ENCODE peak calls at places on chromosomes 5 and 9, in nine cellular contexts. R, J, G, C, X, M, O, U and D are unnamed samples.

GRCh38 chr9:112540800-112541199 is 54.2 kb downstream of the KIAA1958 start:
- DNase-seq in R (no peak), J (no peak), G (no peak), C (no peak), X (no peak), M (no peak), O (no peak), U (no peak), D (no peak)

GRCh38 chr5:129963359-129963758 is 59.1 kb downstream of the CHSY3 start:
- DNase-seq in R (no peak), J (no peak), G (no peak), C (no peak), X (no peak), M (no peak), O (no peak), U (no peak), D (no peak)

GRCh38 chr5:84724181-84724580 is 339.5 kb upstream of the EDIL3 start:
- DNase-seq in R (no peak), J (no peak), G (no peak), C (no peak), X (no peak), M (no peak), O (no peak), U (no peak), D (no peak)

GRCh38 chr5:56638061-56638621 is 177.2 kb upstream of the MAP3K1 start:
- DNase-seq in R (no peak), J (no peak), G (no peak), C (peak; percentile 71), X (no peak), M (no peak), O (no peak), U (no peak), D (peak; percentile 42)

GRCh38 chr9:19748278-19749126 is 40.3 kb downstream of the SLC24A2 start:
- DNase-seq in R (no peak), J (no peak), G (peak; percentile 97), C (no peak), X (no peak), M (no peak), O (no peak), U (no peak), D (no peak)

GRCh38 chr9:4228606-4229005 is 71.3 kb downstream of the GLIS3 start:
- DNase-seq in R (no peak), J (no peak), G (peak; percentile 65), C (no peak), X (peak; percentile 26), M (no peak), O (no peak), U (no peak), D (no peak)

GRCh38 chr9:131503626-131504465 is 1.1 kb downstream of the POMT1 start:
- DNase-seq in R (peak; percentile 50), J (peak; percentile 21), G (peak; percentile 78), C (no peak), X (peak; percentile 28), M (peak; percentile 63), O (peak; percentile 33), U (peak; percentile 55), D (no peak)

GRCh38 chr5:114658179-114658578 is 296.3 kb downstream of the KCNN2 start:
- DNase-seq in R (no peak), J (no peak), G (no peak), C (no peak), X (no peak), M (no peak), O (no peak), U (no peak), D (no peak)

GRCh38 chr9:18824095-18824666 is 208.8 kb downstream of the SAXO1 start:
- DNase-seq in R (peak; percentile 12), J (no peak), G (no peak), C (no peak), X (peak; percentile 6), M (no peak), O (no peak), U (no peak), D (no peak)

GRCh38 chr5:40578501-40579451 is 100.9 kb upstream of the PTGER4 start:
- DNase-seq in R (peak; percentile 35), J (no peak), G (peak; percentile 8), C (no peak), X (peak; percentile 78), M (no peak), O (peak; percentile 61), U (no peak), D (no peak)

GRCh38 chr9:70883056-70883455 is 238.4 kb downstream of the TRPM3 start:
- DNase-seq in R (no peak), J (no peak), G (no peak), C (no peak), X (no peak), M (no peak), O (no peak), U (no peak), D (no peak)

GRCh38 chr9:15357050-15357653 is 50.1 kb upstream of the TTC39B start:
- DNase-seq in R (no peak), J (no peak), G (peak; percentile 81), C (no peak), X (peak; percentile 54), M (peak; percentile 57), O (peak; percentile 9), U (no peak), D (no peak)

GRCh38 chr9:124450241-124450924 is at the start of gene ADGRD2:
- DNase-seq in R (peak; percentile 33), J (peak; percentile 81), G (no peak), C (peak; percentile 53), X (no peak), M (peak; percentile 96), O (no peak), U (peak; percentile 47), D (no peak)

DNA sequence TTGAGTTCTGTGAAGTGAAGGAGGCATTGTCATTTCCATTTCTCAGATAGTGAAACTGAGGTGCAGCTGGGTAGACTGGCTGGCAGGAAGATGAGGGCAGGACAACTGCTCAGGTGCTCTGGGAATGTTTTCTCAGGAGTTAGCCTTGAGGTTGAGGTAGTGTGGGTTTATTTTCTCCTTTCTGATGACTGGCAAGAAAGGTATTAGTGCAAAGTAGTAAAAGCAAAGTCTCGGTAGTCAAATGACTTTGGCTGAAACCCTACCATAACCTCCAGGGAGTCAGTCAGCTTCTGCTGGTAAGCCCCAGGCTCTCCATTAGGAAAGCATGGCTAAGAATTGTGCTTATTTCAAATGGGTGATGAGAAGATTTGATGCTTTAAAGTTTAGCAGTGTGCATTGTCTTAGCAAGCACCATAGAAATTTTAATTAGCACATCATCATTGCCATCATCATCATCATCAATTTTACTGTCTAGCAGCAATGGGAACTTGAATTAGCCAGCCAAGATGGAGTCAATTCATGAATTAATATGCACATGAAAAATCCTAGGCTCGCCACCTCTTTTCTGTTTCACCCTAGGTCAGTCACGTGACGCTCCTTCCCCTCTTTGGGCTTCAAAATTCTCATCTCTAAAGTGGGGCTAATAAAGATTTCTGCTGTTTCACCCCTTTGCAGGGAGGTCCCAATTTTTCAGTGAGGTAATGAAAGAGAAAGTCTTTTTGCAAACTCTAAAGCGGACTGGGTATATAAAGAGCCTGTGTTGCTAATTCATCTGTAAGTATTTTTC is 10.7 kb upstream of the PAPPA start:
- DNase-seq in R (no peak), J (no peak), G (no peak), C (no peak), X (no peak), M (no peak), O (no peak), U (no peak), D (no peak)
- TF ChIP-seq CTCF in R (no peak), J (no peak), G (no peak), C (no peak), X (no peak), M (no peak), O (no peak), U (no peak), D (no peak)

GRCh38 chr5:14879393-14879792 is 7.8 kb upstream of the ANKH start:
- DNase-seq in R (no peak), J (no peak), G (no peak), C (no peak), X (no peak), M (no peak), O (no peak), U (no peak), D (no peak)
- TF ChIP-seq CTCF in R (no peak), J (no peak), G (no peak), C (no peak), X (no peak), M (no peak), O (no peak), U (no peak), D (no peak)

DNA sequence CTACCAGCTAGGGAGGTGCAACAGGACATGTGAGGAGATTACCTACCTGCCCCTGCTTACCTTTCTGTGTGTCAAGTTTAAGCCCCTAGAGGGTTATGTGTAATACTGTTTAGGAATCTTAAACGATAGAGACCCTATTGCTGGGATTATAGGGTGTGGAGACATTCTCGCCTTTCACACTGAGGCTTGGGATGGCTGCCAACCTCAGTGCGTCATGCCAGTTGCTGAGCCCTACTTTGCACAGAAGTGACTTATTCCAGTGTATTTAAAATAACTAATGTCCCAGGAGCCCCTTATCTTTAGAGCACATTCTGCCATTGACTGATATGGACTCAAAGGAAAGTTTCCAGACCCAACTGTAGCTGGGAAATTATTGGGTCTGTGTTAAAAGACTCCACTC is 76.6 kb upstream of the XPA start:
- DNase-seq in R (no peak), J (no peak), G (no peak), C (no peak), X (no peak), M (no peak), O (no peak), U (no peak), D (no peak)
- TF ChIP-seq CTCF in R (no peak), J (no peak), G (no peak), C (no peak), X (no peak), M (no peak), O (no peak), U (no peak), D (no peak)

GRCh38 chr5:123344819-123345426 is 78.3 kb downstream of the CEP120 start:
- DNase-seq in R (no peak), J (peak; percentile 5), G (peak; percentile 10), C (no peak), X (peak; percentile 13), M (no peak), O (no peak), U (no peak), D (no peak)
- TF ChIP-seq CTCF in R (peak; percentile 23), J (peak; percentile 59), G (peak; percentile 35), C (peak; percentile 62), X (peak; percentile 29), M (peak; percentile 49), O (peak; percentile 18), U (peak; percentile 48), D (no peak)

DNA sequence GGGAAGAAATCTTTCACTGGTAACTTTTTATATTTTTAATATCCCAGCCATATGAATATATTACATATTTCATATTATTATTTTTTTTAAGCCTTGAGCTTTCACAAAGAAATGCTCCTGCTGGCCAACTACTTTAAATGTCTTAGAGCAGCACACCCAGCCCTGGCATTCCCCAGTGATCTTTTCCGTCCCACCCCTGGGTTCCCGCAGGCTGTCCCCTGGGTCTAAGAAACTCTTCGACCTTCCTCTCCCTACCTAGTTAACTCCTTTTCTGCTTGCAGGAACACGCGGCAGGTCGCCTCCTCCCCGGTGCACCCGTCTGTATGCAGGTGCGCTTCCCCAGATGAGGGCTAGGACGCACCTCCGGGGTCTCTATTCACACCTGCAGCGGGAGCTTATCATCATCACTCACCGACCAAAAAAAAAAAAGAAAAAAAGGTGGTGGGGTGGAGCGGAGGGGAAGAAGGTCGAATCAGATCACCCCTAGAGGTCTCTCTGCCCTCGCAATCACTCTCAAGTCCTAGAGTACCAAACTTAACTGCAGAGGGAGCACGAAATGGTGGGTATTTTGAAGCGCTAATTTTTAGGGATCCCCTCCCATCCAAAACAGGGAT is 696 bp downstream of the ZFP62 start:
- DNase-seq in R (peak; percentile 83), J (no peak), G (peak; percentile 75), C (no peak), X (peak; percentile 88), M (peak; percentile 63), O (peak; percentile 80), U (peak; percentile 76), D (peak; percentile 84)
- TF ChIP-seq CTCF in R (no peak), J (no peak), G (peak; percentile 4), C (no peak), X (peak; percentile 32), M (peak; percentile 44), O (peak; percentile 48), U (peak; percentile 50), D (no peak)

GRCh38 chr9:12775963-12776774 is 1.3 kb downstream of the LURAP1L start:
- DNase-seq in R (peak; percentile 74), J (peak; percentile 76), G (peak; percentile 50), C (peak; percentile 71), X (peak; percentile 56), M (peak; percentile 75), O (peak; percentile 69), U (peak; percentile 46), D (peak; percentile 85)
- TF ChIP-seq CTCF in R (no peak), J (peak; percentile 39), G (no peak), C (peak; percentile 33), X (no peak), M (peak; percentile 37), O (peak; percentile 27), U (peak; percentile 52), D (no peak)